ENCODE peak calls at places on chromosomes 11 and 22, in six cellular contexts. Q is upper lobe of right lung, M is uterus, R is M059J, L is thoracic aorta, X is tibial artery. P is an unnamed sample.

GRCh38 chr11:85967457-85967856 is 101.4 kb downstream of the PICALM start:
- DNase-seq in X (no peak), Q (no peak), M (no peak), L (no peak), R (no peak), P (no peak)

GRCh38 chr11:95512177-95512576 is 277.4 kb downstream of the FAM76B start:
- DNase-seq in X (peak), R (no peak), L (peak), Q (no peak), M (peak), P (peak)

GRCh38 chr11:64518928-64519327 is 72.1 kb upstream of the SLC22A12 start:
- DNase-seq in L (no peak), M (no peak), X (peak), Q (no peak), R (no peak), P (no peak)

GRCh38 chr11:96794152-96794551 is 404.3 kb downstream of the JRKL start:
- DNase-seq in R (peak), M (no peak), L (no peak), Q (no peak), X (no peak), P (no peak)

GRCh38 chr11:26676641-26677040 is 45.2 kb downstream of the SLC5A12 start:
- DNase-seq in M (no peak), X (no peak), L (no peak), Q (no peak), R (no peak), P (no peak)

GRCh38 chr11:6219359-6219758 is 14.0 kb downstream of the C11orf42 start:
- DNase-seq in R (peak), M (no peak), X (no peak), L (no peak), Q (no peak), P (no peak)

GRCh38 chr11:32374261-32374711 is 61.1 kb downstream of the WT1 start:
- DNase-seq in L (no peak), X (no peak), Q (no peak), R (peak), M (peak), P (no peak)

GRCh38 chr11:7204778-7205177 is 46.9 kb upstream of the SYT9 start:
- DNase-seq in X (no peak), L (no peak), Q (no peak), R (peak), M (no peak), P (no peak)

GRCh38 chr11:27291302-27291889 is 71.6 kb downstream of the CCDC34 start:
- DNase-seq in Q (no peak), X (no peak), L (no peak), R (peak), M (no peak), P (no peak)

GRCh38 chr11:11996321-11997174 is 11.9 kb downstream of the DKK3 start:
- DNase-seq in X (no peak), R (no peak), M (no peak), Q (no peak), L (no peak), P (no peak)

GRCh38 chr22:42316988-42317387 is 46.5 kb upstream of the TCF20 start:
- DNase-seq in X (no peak), M (peak), L (no peak), Q (peak), R (peak), P (no peak)

GRCh38 chr22:19811211-19811621 is 43.5 kb downstream of the GNB1L start:
- DNase-seq in Q (no peak), X (peak), R (no peak), L (no peak), M (no peak), P (peak)

GRCh38 chr11:14980854-14981253 is 8.7 kb upstream of the CALCA start:
- DNase-seq in Q (no peak), L (no peak), M (no peak), X (peak), R (peak), P (no peak)

GRCh38 chr11:40140560-40140959 is 1318.9 kb downstream of the LRRC4C start:
- DNase-seq in Q (no peak), L (no peak), X (no peak), R (peak), M (no peak), P (no peak)

GRCh38 chr11:18408558-18409242 is 3.4 kb upstream of the LDHC start:
- DNase-seq in L (no peak), M (no peak), X (no peak), Q (no peak), R (peak), P (no peak)

GRCh38 chr22:46657996-46658947 is 38.1 kb downstream of the GRAMD4 start:
- DNase-seq in L (no peak), X (no peak), R (no peak), Q (no peak), M (no peak), P (no peak)

GRCh38 chr11:68843703-68844312 is 2.1 kb upstream of the CPT1A start:
- DNase-seq in L (no peak), M (peak), R (peak), Q (peak), X (peak), P (peak)

GRCh38 chr22:33831207-33831606 is 89.1 kb downstream of the LARGE1 start:
- DNase-seq in X (no peak), R (no peak), L (no peak), M (no peak), Q (no peak), P (no peak)

GRCh38 chr11:63592975-63593395 is 21.2 kb downstream of the PLAAT3 start:
- DNase-seq in M (no peak), R (peak), Q (no peak), X (no peak), L (no peak), P (no peak)

GRCh38 chr11:84234011-84234410 is 947.8 kb upstream of the CCDC90B start:
- DNase-seq in M (no peak), Q (no peak), X (no peak), L (no peak), R (no peak), P (no peak)

GRCh38 chr11:18705651-18706281 is 7.2 kb downstream of the TMEM86A start:
- DNase-seq in M (peak), R (no peak), Q (peak), L (no peak), X (peak), P (peak)

GRCh38 chr22:26618487-26618886 is 660 bp upstream of the CRYBB1 start:
- DNase-seq in X (no peak), M (no peak), Q (no peak), L (no peak), R (no peak), P (no peak)

GRCh38 chr11:20731676-20732075 is 62.3 kb downstream of the NELL1 start:
- DNase-seq in L (no peak), M (no peak), Q (no peak), R (no peak), X (no peak), P (no peak)

GRCh38 chr11:117495357-117495756 is 167.7 kb downstream of the CEP164 start:
- DNase-seq in L (no peak), X (no peak), Q (no peak), R (no peak), M (no peak), P (no peak)

GRCh38 chr11:40602866-40603578 is 856.4 kb downstream of the LRRC4C start:
- DNase-seq in R (peak), X (no peak), Q (no peak), L (no peak), M (no peak), P (no peak)

GRCh38 chr11:121329786-121330395 is 37.3 kb downstream of the SC5D start:
- DNase-seq in M (no peak), X (no peak), L (no peak), R (no peak), Q (no peak), P (no peak)

GRCh38 chr22:32410459-32410858 is 1.6 kb downstream of the RTCB start:
- DNase-seq in M (no peak), X (no peak), R (no peak), Q (no peak), L (no peak), P (no peak)

GRCh38 chr11:131907371-131907770 is 537.0 kb downstream of the NTM start:
- DNase-seq in R (no peak), X (no peak), Q (no peak), M (no peak), L (no peak), P (no peak)

GRCh38 chr11:85656777-85657176 is 8.2 kb downstream of the CREBZF start:
- DNase-seq in Q (no peak), X (no peak), R (no peak), M (no peak), L (no peak), P (no peak)

GRCh38 chr22:24244144-24244787 is 616 bp downstream of the GGT5 start:
- DNase-seq in L (no peak), Q (peak), X (peak), R (no peak), M (peak), P (peak)

GRCh38 chr11:132064987-132065620 is 694.7 kb downstream of the NTM start:
- DNase-seq in M (no peak), L (no peak), X (no peak), Q (no peak), R (peak), P (no peak)

GRCh38 chr11:63862923-63863322 is 24.0 kb downstream of the MARK2 start:
- DNase-seq in L (no peak), R (no peak), Q (no peak), X (no peak), M (no peak), P (no peak)

GRCh38 chr11:118705796-118706545 is 26.5 kb upstream of the TREH start:
- DNase-seq in X (no peak), R (no peak), L (no peak), Q (no peak), M (no peak), P (no peak)

GRCh38 chr11:102724904-102725515 is at the start of gene MMP8:
- DNase-seq in Q (no peak), R (no peak), X (no peak), L (no peak), M (no peak), P (no peak)

GRCh38 chr11:68007498-68008380 is 2.4 kb upstream of the ALDH3B1 start:
- DNase-seq in X (no peak), M (no peak), L (no peak), Q (no peak), R (no peak), P (no peak)

P was measured in ovary.